ENCODE peak calls at places on chromosomes 11 and 22, in six cellular contexts. K is nephron progenitor cell, U is T-cell, N is NCI-H510A, C is pancreas, R is myocyte. P is an unnamed sample.
A peak's percentile ranks its signal among the peaks of the same experiment; 100 is the strongest.

GRCh38 chr11:44774131-44774530 is 47.4 kb downstream of the TSPAN18 start:
- DNase-seq in K (no peak), U (no peak), N (no peak), C (no peak), R (peak; percentile 17), P (no peak)

GRCh38 chr11:128884703-128885338 is 6.3 kb upstream of the KCNJ5 start:
- DNase-seq in K (peak; percentile 66), U (peak; percentile 30), N (peak; percentile 41), C (peak; percentile 65), R (peak; percentile 75), P (no peak)

GRCh38 chr11:60500276-60500935 is 7.8 kb downstream of the MS4A12 start:
- DNase-seq in K (no peak), U (no peak), N (no peak), C (no peak), R (peak; percentile 37), P (no peak)

GRCh38 chr11:63212742-63213141 is 30.7 kb downstream of the SLC22A25 start:
- DNase-seq in K (peak; percentile 29), U (no peak), N (no peak), C (no peak), R (peak; percentile 12), P (no peak)

GRCh38 chr11:93117578-93117964 is 80.2 kb downstream of the SLC36A4 start:
- DNase-seq in K (no peak), U (no peak), N (no peak), C (no peak), R (no peak), P (no peak)

GRCh38 chr11:128715691-128716153 is 21.9 kb downstream of the FLI1 start:
- DNase-seq in K (no peak), U (no peak), N (no peak), C (no peak), R (no peak), P (no peak)

GRCh38 chr11:117461396-117462182 is 133.9 kb downstream of the CEP164 start:
- DNase-seq in K (no peak), U (no peak), N (no peak), C (no peak), R (no peak), P (no peak)

GRCh38 chr11:93285430-93285829 is 45.1 kb upstream of the DEUP1 start:
- DNase-seq in K (no peak), U (no peak), N (no peak), C (no peak), R (no peak), P (no peak)

GRCh38 chr11:22459053-22459452 is 120.9 kb downstream of the SLC17A6 start:
- DNase-seq in K (no peak), U (no peak), N (no peak), C (no peak), R (no peak), P (no peak)

GRCh38 chr22:45129703-45130524 is 33.8 kb upstream of the NUP50 start:
- DNase-seq in K (no peak), U (no peak), N (no peak), C (no peak), R (no peak), P (no peak)

GRCh38 chr11:126519653-126520573 is 164.4 kb downstream of the ST3GAL4 start:
- DNase-seq in K (no peak), U (no peak), N (no peak), C (no peak), R (peak; percentile 49), P (no peak)

GRCh38 chr11:6747097-6747662 is 24.6 kb downstream of the OR2AG2 start:
- DNase-seq in K (no peak), U (no peak), N (no peak), C (no peak), R (no peak), P (no peak)

GRCh38 chr11:57399221-57399620 is 8.8 kb upstream of the PRG2 start:
- DNase-seq in K (no peak), U (no peak), N (no peak), C (no peak), R (no peak), P (no peak)

GRCh38 chr11:18731949-18732821 is 6.2 kb upstream of the IGSF22 start:
- DNase-seq in K (peak; percentile 78), U (peak; percentile 46), N (no peak), C (peak; percentile 50), R (peak; percentile 52), P (peak; percentile 4)

GRCh38 chr11:77503006-77503405 is 29.1 kb upstream of the PAK1 start:
- DNase-seq in K (no peak), U (no peak), N (no peak), C (no peak), R (peak; percentile 94), P (no peak)

GRCh38 chr11:118264568-118265470 is 722 bp upstream of the MPZL2 start:
- DNase-seq in K (no peak), U (no peak), N (no peak), C (no peak), R (no peak), P (no peak)

GRCh38 chr22:21032843-21033688 is 705 bp upstream of the SLC7A4 start:
- DNase-seq in K (no peak), U (no peak), N (no peak), C (no peak), R (no peak), P (no peak)

GRCh38 chr11:12195773-12196172 is 85.4 kb downstream of the MICAL2 start:
- DNase-seq in K (no peak), U (peak; percentile 45), N (no peak), C (no peak), R (no peak), P (no peak)

GRCh38 chr22:35510481-35510934 is 30.1 kb upstream of the RASD2 start:
- DNase-seq in K (no peak), U (no peak), N (no peak), C (no peak), R (no peak), P (no peak)